ENCODE peak calls at places on chromosomes 11 and 22, in five cellular contexts. Z is spleen, H is left ventricle myocardium inferior, P is A549, Y is IMR-90. V is an unnamed sample.
A peak's percentile ranks its signal among the peaks of the same experiment; 100 is the strongest.

GRCh38 chr11:73195191-73196007 is 22.7 kb upstream of the P2RY2 start:
- DNase-seq in Z (no peak), H (no peak), P (peak; percentile 82), Y (no peak), V (peak; percentile 54)

GRCh38 chr11:49208006-49208721 is at the start of gene FOLH1:
- DNase-seq in P (no peak), H (peak; percentile 22), Z (peak; percentile 75), Y (no peak), V (peak; percentile 19)

GRCh38 chr22:21947040-21948014 is 5.3 kb downstream of the PPM1F start:
- DNase-seq in Z (peak; percentile 64), H (no peak), Y (peak; percentile 71), P (peak; percentile 22), V (no peak)

GRCh38 chr11:119206512-119207299 is 567 bp downstream of the CBL start:
- DNase-seq in P (no peak), Y (no peak), Z (peak; percentile 93), H (peak; percentile 51), V (peak; percentile 19)

GRCh38 chr11:118898400-118899295 is 15.0 kb downstream of the CXCR5 start:
- DNase-seq in Y (no peak), H (no peak), P (no peak), Z (peak; percentile 78), V (no peak)

GRCh38 chr11:134139873-134140331 is 71.0 kb downstream of the JAM3 start:
- DNase-seq in Y (peak; percentile 83), Z (peak; percentile 68), H (no peak), P (peak; percentile 54), V (peak; percentile 70)

GRCh38 chr11:86476109-86476861 is 101.6 kb downstream of the CCDC81 start:
- DNase-seq in H (peak; percentile 30), P (no peak), Y (peak; percentile 7), Z (no peak), V (no peak)

GRCh38 chr22:43174941-43175531 is 11.9 kb downstream of the TTLL12 start:
- DNase-seq in Y (no peak), Z (peak; percentile 63), P (no peak), H (no peak), V (peak; percentile 42)

GRCh38 chr11:106021181-106021966 is 666 bp downstream of the MSANTD4 start:
- DNase-seq in Y (peak; percentile 56), Z (no peak), P (no peak), H (no peak), V (no peak)

GRCh38 chr11:67581469-67581868 is 2.1 kb upstream of the GSTP1 start:
- DNase-seq in Z (peak; percentile 8), Y (no peak), P (no peak), H (no peak), V (peak; percentile 32)

GRCh38 chr11:59221438-59221837 is 8.7 kb upstream of the MPEG1 start:
- DNase-seq in Y (peak; percentile 95), H (no peak), Z (no peak), P (peak; percentile 4), V (no peak)

GRCh38 chr11:130671801-130672700 is 223.6 kb downstream of the ADAMTS15 start:
- DNase-seq in H (peak; percentile 69), Y (peak; percentile 94), P (peak; percentile 13), Z (no peak), V (no peak)

GRCh38 chr11:8070417-8071101 is 10.5 kb upstream of the TUB start:
- DNase-seq in Y (peak; percentile 61), P (peak; percentile 34), H (no peak), Z (no peak), V (no peak)

GRCh38 chr11:31932879-31933278 is 121.8 kb upstream of the PAX6 start:
- DNase-seq in H (no peak), P (no peak), Z (no peak), Y (no peak), V (no peak)

DNA sequence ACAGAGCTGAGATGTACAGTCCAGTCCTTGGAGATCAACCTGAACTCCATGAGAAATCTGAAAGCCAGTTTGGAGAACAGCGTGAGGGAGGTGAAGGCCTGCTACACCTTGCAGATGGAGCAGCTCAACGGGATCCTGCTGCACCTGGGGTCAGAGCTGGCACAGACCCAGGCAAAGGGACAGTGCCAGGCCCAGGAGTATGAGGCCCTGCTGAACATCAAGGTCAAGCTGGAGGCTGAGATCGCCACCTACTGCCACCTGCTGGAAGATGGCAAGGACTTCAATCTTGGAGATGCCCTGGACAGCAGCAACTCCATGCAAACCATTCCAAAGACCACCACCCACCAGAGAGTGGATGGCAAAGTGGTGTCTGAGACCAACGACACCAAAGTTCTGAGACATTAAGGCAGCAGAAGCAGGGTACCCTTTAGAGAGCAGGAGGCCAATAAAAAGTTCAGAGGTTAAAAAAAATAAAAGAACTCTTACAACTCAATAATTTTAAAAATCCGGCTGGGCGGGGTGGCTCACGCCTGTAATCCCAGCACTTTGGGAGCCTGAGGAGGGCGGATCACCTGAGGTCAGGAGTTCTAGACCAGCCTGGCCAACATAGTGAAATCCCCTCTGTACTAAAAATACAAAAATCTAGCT is 69.9 kb upstream of the RTL6 start:
- DNase-seq in P (peak; percentile 46), Z (peak; percentile 79), H (no peak), Y (peak; percentile 39), V (no peak)
- TF ChIP-seq CTCF in P (peak; percentile 13), Z (peak; percentile 71), H (peak; percentile 61), Y (peak; percentile 49), V (peak; percentile 33)

GRCh38 chr22:41915783-41916493 is 1.1 kb upstream of the SHISA8 start:
- DNase-seq in Y (no peak), H (no peak), Z (no peak), P (no peak), V (no peak)
- H3K4me1 ChIP-seq in Y (no peaks in the 10 kb centered on the region), H (peaks cover 53% of the 10 kb centered on the region), Z (peaks cover 59% of the 10 kb centered on the region), P (peaks cover 4% of the 10 kb centered on the region), V (peaks cover 1% of the 10 kb centered on the region)

DNA sequence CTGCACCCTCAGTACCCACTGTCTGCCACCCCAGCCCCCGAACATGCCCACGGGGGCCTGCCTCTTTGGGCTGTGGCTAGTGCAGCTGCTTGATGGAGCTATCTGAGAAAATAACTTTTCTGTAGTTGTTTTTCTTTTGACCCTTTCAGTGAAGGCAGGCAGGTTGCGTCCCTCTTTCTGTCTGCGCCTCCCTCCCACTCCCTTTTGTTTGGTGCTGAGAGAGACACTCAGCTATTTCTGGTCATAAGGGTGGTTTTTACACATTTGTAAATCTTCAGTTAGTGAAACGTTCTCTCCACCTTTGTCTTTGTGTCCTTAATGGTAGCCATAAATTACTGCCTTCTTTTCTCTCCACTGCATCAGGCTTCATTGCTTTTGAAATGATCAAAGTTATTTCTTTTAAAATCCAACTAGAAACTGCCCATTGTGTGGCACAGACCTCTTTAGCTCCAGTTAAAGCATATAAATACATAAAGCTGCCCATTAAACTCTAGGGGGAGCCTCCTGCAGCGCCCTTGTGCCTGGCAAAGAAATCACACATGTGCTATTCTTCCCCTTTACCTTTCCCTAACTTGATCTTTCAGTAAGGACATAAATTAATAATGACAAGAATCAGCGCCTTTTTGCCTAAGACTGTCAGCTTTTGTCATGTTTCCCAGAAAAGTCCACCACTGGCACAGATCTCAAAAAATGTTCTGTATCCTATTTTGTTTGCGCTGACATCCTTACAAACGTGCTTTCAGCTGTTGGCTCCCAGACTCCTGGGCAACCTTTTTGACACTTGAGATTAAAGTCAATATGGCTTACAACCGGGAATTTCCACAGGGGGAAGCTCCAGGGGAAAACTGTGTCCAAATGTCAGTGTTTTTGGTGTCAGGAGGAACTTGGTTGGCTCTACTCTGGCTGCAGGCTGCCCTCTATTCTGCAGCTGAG is 1.7 kb upstream of the SCUBE2 start:
- DNase-seq in P (peak; percentile 18), Y (no peak), H (no peak), Z (no peak), V (peak; percentile 45)
- TF ChIP-seq CTCF in P (peak; percentile 46), Y (peak; percentile 31), H (peak; percentile 15), Z (no peak), V (no peak)

GRCh38 chr11:19680824-19681368 is 31.7 kb upstream of the NAV2 start:
- DNase-seq in Z (no peak), P (no peak), Y (peak; percentile 32), H (no peak), V (no peak)
- H3K4me1 ChIP-seq in Z (no peaks in the 10 kb centered on the region), P (peaks cover 32% of the 10 kb centered on the region), Y (peaks cover 26% of the 10 kb centered on the region), H (peaks cover 81% of the 10 kb centered on the region), V (no peaks in the 10 kb centered on the region)

GRCh38 chr11:122910775-122911174 is 28.2 kb downstream of the JHY start:
- DNase-seq in Z (no peak), Y (peak; percentile 38), H (no peak), P (peak; percentile 29), V (no peak)
- TF ChIP-seq CTCF in Z (no peak), Y (peak; percentile 48), H (peak; percentile 49), P (peak; percentile 36), V (no peak)

GRCh38 chr11:12198261-12198925 is 88.0 kb downstream of the MICAL2 start:
- DNase-seq in Y (no peak), P (no peak), H (no peak), Z (no peak), V (no peak)
- H3K4me1 ChIP-seq in Y (peaks cover 40% of the 10 kb centered on the region), P (peaks cover 8% of the 10 kb centered on the region), H (peaks cover 57% of the 10 kb centered on the region), Z (peaks cover 10% of the 10 kb centered on the region), V (no peaks in the 10 kb centered on the region)

GRCh38 chr11:9748361-9748970 is 84.6 kb downstream of the SWAP70 start:
- DNase-seq in Z (no peak), H (no peak), Y (peak; percentile 79), P (peak; percentile 85), V (peak; percentile 44)
- TF ChIP-seq CTCF in Z (peak; percentile 61), H (peak; percentile 81), Y (peak; percentile 79), P (peak; percentile 88), V (peak; percentile 60)

GRCh38 chr22:17794726-17795125 is 20.5 kb upstream of the BID start:
- DNase-seq in Y (no peak), P (no peak), Z (no peak), H (no peak), V (no peak)

GRCh38 chr22:17797721-17798559 is 23.7 kb upstream of the BID start:
- DNase-seq in H (no peak), P (no peak), Y (no peak), Z (no peak), V (no peak)

GRCh38 chr22:17795143-17795542 is 20.9 kb upstream of the BID start:
- DNase-seq in Z (no peak), P (no peak), Y (no peak), H (no peak), V (no peak)

GRCh38 chr22:17796695-17797094 is 22.4 kb upstream of the BID start:
- DNase-seq in Z (no peak), H (no peak), Y (no peak), P (no peak), V (no peak)

DNA sequence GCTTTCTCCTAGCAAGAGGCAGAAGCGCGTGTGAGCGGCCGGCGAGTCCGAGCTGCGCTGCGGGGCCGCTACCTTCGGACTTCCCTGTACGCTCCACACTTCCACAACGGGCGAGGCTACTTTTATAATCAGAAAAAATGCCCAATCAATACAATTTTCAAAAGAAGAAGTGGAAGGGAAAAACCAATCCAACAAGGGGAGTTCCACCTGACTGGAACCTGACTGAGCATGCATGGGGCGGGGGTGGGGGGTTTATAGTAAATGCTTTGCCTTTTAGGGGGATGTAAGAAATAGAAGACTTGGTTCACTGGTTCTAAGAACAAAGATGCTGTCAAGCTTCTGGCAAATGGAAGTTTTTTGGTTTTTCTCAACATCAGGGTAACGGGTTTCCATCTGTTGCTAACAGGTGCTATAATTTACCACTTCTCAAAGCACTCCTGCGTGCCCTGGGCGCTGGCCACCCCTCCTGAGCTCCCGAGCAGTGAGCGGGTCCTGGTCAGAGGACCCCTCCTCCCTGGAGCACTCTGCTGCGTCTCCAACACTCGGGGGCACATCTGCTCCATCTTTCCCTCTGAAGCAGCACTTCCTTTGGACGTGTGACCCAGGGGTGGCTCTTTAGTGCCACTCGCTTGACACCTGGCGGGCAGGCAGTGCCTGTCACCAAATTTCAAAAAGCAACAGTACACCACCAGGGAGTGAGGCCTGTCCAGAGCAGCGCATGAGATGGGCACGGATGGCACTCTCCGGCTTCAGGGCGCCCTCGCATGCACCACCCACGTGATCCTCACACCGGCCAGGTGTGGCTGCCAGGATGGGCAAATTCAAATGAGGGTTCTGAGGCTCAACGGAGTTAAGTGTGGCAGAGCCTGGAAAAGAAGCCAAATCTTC is 21.6 kb upstream of the BID start:
- DNase-seq in Z (no peak), H (no peak), Y (no peak), P (no peak), V (no peak)
- H3K4me1 ChIP-seq in Z (peaks cover 50% of the 10 kb centered on the region), H (peaks cover 15% of the 10 kb centered on the region), Y (no peaks in the 10 kb centered on the region), P (no peaks in the 10 kb centered on the region), V (no peaks in the 10 kb centered on the region)

GRCh38 chr11:105000167-105000566 is 22.8 kb downstream of the CASP5 start:
- DNase-seq in Z (no peak), P (peak; percentile 31), Y (no peak), H (no peak), V (no peak)
- TF ChIP-seq CTCF in Z (no peak), P (no peak), Y (no peak), H (no peak), V (no peak)

V was measured in prostate gland.